ENCODE peak calls at places on chromosomes 13 and 19, in four cellular contexts. S, J, U and A are unnamed samples.

GRCh38 chr19:55340784-55341147 is 1.1 kb downstream of the KMT5C start:
- DNase-seq in S (peak; percentile 72), J (no peak), U (no peak), A (no peak)

GRCh38 chr13:20125129-20125782 is 35.6 kb downstream of the GJA3 start:
- DNase-seq in S (no peak), J (no peak), U (no peak), A (no peak)

GRCh38 chr13:84479656-84480055 is 597.4 kb upstream of the SLITRK1 start:
- DNase-seq in S (no peak), J (no peak), U (no peak), A (no peak)

GRCh38 chr13:77492982-77493381 is 42.5 kb upstream of the SCEL start:
- DNase-seq in S (peak; percentile 26), J (peak; percentile 4), U (no peak), A (no peak)

GRCh38 chr19:20078696-20079095 is 896 bp downstream of the ZNF90 start:
- DNase-seq in S (peak; percentile 36), J (no peak), U (no peak), A (no peak)

GRCh38 chr19:11088508-11089253 is 582 bp upstream of the LDLR start:
- DNase-seq in S (no peak), J (peak; percentile 81), U (no peak), A (no peak)

GRCh38 chr13:54945978-54946377 is 1917.4 kb downstream of the OLFM4 start:
- DNase-seq in S (no peak), J (no peak), U (no peak), A (no peak)

GRCh38 chr13:54841682-54842081 is 1813.1 kb downstream of the OLFM4 start:
- DNase-seq in S (no peak), J (no peak), U (no peak), A (no peak)

GRCh38 chr13:32426981-32427851 is 714 bp downstream of the N4BP2L1 start:
- DNase-seq in S (peak; percentile 80), J (no peak), U (no peak), A (peak; percentile 29)

GRCh38 chr19:44282846-44283245 is 22.0 kb downstream of the ZNF235 start:
- DNase-seq in S (no peak), J (no peak), U (no peak), A (no peak)

GRCh38 chr19:30792561-30793505 is 420.6 kb downstream of the ZNF536 start:
- DNase-seq in S (no peak), J (no peak), U (no peak), A (no peak)

GRCh38 chr19:35213678-35214632 is 14.6 kb downstream of the FAM187B start:
- DNase-seq in S (peak; percentile 72), J (no peak), U (no peak), A (no peak)

GRCh38 chr19:3521104-3521445 is 15.0 kb downstream of the FZR1 start:
- DNase-seq in S (no peak), J (no peak), U (no peak), A (no peak)

GRCh38 chr13:35909837-35910236 is 221.3 kb downstream of the DCLK1 start:
- DNase-seq in S (no peak), J (no peak), U (no peak), A (no peak)

GRCh38 chr19:33171916-33172359 is 22.2 kb upstream of the LRP3 start:
- DNase-seq in S (no peak), J (no peak), U (no peak), A (no peak)

GRCh38 chr19:18685597-18686164 is 2.2 kb downstream of the CRTC1 start:
- DNase-seq in S (no peak), J (no peak), U (no peak), A (no peak)

GRCh38 chr13:100214886-100215285 is 126.0 kb downstream of the PCCA start:
- DNase-seq in S (no peak), J (no peak), U (no peak), A (no peak)

GRCh38 chr13:76597868-76598267 is 288.3 kb downstream of the KCTD12 start:
- DNase-seq in S (no peak), J (no peak), U (no peak), A (no peak)

GRCh38 chr13:27463500-27463899 is 13.1 kb upstream of the MTIF3 start:
- DNase-seq in S (no peak), J (no peak), U (no peak), A (no peak)

GRCh38 chr13:60620611-60621395 is 223.8 kb downstream of the TDRD3 start:
- DNase-seq in S (no peak), J (no peak), U (no peak), A (no peak)

GRCh38 chr13:43751624-43752023 is 35.1 kb downstream of the ENOX1 start:
- DNase-seq in S (no peak), J (no peak), U (no peak), A (no peak)

GRCh38 chr13:20002766-20003165 is 44.2 kb downstream of the ZMYM2 start:
- DNase-seq in S (no peak), J (no peak), U (no peak), A (no peak)

GRCh38 chr13:48502601-48503319 is 30.1 kb downstream of the RCBTB2 start:
- DNase-seq in S (no peak), J (no peak), U (no peak), A (no peak)

GRCh38 chr13:48501705-48502104 is 31.2 kb downstream of the RCBTB2 start:
- DNase-seq in S (no peak), J (no peak), U (no peak), A (no peak)

GRCh38 chr13:48496796-48497195 is 36.1 kb downstream of the RCBTB2 start:
- DNase-seq in S (no peak), J (no peak), U (no peak), A (no peak)

GRCh38 chr13:48497669-48498068 is 35.2 kb downstream of the RCBTB2 start:
- DNase-seq in S (no peak), J (no peak), U (no peak), A (no peak)

DNA sequence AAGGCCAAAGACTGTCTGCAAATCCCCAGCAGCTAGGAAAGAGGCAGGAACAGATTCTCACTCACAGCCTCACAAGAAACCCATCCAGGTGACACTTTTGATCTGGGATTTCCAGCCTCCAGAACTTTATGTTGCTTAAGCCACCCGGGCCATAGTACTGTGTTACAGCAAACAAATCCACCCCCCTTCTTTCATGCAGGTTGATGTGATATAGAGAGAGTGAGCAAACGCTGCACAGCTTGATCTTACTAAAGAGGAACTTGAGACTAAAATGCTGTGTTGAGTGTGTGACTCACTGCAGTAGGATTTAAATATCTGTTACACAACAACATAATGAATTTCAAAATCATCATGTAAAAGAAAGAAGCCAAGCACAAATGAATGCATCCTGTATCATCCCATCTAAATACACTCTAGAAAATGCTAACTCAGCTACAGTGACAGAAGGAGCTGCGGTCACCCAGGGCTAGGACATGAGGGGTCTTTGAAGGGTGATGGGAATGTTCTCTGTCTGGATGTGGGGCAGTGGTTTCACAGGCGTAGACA is 32.2 kb downstream of the RCBTB2 start:
- DNase-seq in S (no peak), J (peak; percentile 41), U (no peak), A (no peak)
- TF ChIP-seq TAF1 in S (no peak), J (no peak), U (no peak), A (no peak)

GRCh38 chr13:45060062-45060461 is 60.2 kb upstream of the GTF2F2 start:
- DNase-seq in S (no peak), J (no peak), U (no peak), A (no peak)

GRCh38 chr13:45055198-45055901 is 65.0 kb upstream of the GTF2F2 start:
- DNase-seq in S (no peak), J (no peak), U (no peak), A (no peak)

GRCh38 chr13:45051315-45051714 is 62.0 kb downstream of the GPALPP1 start:
- DNase-seq in S (no peak), J (no peak), U (no peak), A (no peak)

DNA sequence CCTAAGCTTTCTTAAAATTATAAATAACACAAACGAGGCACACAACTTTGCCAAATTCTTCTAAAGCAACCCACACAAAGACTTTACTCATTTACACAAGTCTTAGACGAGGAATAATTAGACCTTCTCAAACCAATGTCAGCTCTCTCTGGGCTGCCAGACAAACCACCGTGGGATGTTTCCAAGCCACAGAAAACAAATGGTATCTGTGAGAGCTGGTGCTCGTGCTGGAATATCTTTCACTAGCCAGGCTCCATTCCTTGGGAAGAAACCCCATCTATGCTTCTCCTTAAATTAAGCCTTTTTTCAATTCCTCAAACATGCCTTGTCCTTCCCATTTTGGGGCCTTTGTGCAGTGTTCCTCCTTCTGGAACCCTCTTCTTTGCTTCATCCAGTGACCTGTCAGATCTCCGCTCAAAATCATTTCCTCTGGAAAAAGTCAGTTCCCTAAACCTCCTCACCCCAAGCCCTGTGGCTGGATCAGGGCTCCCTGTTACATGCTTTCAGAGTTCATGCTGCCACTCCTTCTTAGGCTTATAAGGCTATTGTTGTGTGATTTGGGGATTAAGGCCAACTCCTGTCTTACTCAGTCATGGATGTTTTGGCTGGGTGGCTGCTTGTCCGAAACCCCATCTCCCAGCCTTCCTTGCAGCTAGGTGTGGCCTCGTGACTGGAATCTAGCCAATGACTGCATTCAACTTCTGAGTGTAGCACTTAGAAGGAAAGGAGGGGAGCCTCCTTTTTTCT is 64.2 kb upstream of the GTF2F2 start:
- DNase-seq in S (no peak), J (no peak), U (peak; percentile 18), A (no peak)
- TF ChIP-seq TAF1 in S (no peak), J (no peak), U (no peak), A (no peak)

DNA sequence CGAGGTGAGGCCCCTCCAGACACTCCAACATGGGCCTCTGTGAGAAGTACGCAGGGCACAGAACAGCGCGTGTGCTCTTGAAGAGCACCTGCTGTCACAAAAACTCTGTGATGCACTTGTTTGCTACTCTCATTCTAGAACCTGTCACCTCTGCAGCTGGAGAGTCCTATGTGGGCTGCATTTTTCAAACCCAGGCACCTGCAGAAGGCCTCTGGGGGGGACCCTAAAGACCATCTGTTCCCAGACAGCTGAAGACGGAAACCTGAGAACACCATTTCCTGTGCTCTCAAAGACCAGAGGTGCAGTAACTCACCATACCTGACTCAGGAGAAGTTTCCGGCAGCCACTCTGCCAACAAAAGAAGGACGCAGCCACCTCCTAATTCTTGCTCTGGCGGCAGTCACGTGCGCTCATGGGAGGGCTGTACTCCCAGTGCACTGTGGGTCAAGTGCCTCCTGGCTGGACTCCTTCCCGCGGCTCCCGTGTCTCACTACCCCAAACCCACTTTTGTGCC is 28.1 kb downstream of the RANBP3 start:
- DNase-seq in S (no peak), J (no peak), U (no peak), A (no peak)
- TF ChIP-seq TAF1 in S (no peak), J (no peak), U (no peak), A (no peak)

DNA sequence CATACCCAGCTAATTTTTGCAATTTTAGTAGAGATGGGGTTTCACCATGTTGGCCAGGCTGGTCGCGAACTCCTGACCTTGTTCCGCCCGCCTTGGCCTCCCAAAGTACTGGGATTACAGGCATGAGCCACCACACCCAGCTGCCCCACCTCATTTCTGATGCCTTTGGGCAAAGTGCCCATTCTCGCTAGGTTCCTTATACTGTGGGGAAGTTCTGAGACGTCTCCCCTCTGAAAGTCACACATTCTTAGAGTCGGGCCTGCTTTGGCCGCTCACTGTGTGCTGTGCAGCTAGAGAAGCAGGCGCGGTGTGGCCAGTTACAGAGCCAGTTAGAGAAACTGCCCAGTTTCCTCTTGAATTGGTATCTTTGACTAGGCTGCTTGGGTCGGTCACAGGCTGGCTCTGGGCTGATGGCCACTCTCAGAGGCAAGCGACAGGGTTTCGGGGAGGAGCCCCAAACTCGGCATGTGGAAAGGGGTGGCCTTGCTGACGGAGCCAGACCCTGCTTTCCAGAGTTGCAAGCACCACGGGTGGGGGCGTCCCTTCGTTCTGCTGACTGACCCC is 18.0 kb downstream of the PRAM1 start:
- DNase-seq in S (no peak), J (no peak), U (no peak), A (no peak)
- TF ChIP-seq TAF1 in S (no peak), J (no peak), U (no peak), A (no peak)

DNA sequence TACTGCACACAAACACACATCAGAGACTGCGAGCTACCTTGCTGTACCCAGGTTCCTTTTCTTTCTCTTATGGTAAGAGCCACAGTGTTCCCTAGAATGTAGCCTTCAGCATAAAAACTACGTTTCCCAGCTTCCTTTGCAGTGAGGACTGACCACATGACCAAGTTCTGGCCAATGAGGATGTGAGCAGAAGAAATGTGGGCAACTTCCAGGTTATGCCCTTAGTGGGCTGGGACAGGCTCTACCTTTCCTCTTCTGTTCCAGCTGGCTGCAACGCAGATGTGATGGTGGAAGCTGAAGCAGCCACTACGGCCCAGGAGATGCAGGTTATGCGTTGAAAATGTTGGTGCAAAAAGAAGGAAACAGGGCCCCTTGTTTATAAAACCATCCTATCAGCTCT is 27.5 kb downstream of the VRK3 start:
- DNase-seq in S (peak; percentile 78), J (peak; percentile 56), U (peak; percentile 83), A (peak; percentile 51)
- TF ChIP-seq TAF1 in S (no peak), J (no peak), U (no peak), A (no peak)